ENCODE peak calls at places on chromosome 14, in seven cellular contexts. K is AG20443; E is A172; Z is activated CD8-positive, alpha-beta memory T cell treated with anti-CD3 and anti-CD28 coated beads, Interleukin-2, amount 50 U/mL, for 4 hours; B is EL; O is effector memory CD4-positive, alpha-beta T cell; X is iris pigment epithelial cell. J is an unnamed sample.

GRCh38 chr14:100419856-100420255 is 96.7 kb downstream of the SLC25A47 start:
- DNase-seq in Z (no peak), E (no peak), X (no peak), B (no peak), K (no peak), O (no peak), J (no peak)

GRCh38 chr14:72906879-72907278 is 13.0 kb upstream of the DPF3 start:
- DNase-seq in K (peak), O (no peak), Z (no peak), X (no peak), B (peak), E (peak), J (no peak)

GRCh38 chr14:26841361-26841760 is 243.5 kb upstream of the NOVA1 start:
- DNase-seq in E (no peak), O (no peak), B (no peak), K (no peak), X (peak), Z (no peak), J (no peak)

GRCh38 chr14:94470311-94470710 is 5.7 kb downstream of the SERPINA9 start:
- DNase-seq in X (no peak), E (no peak), K (no peak), O (no peak), B (no peak), Z (no peak), J (no peak)

GRCh38 chr14:103223818-103224352 is 100.6 kb downstream of the TNFAIP2 start:
- DNase-seq in K (no peak), E (no peak), X (no peak), O (no peak), Z (no peak), B (no peak), J (no peak)

GRCh38 chr14:31505411-31505810 is 17.6 kb upstream of the GPR33 start:
- DNase-seq in K (peak), O (no peak), B (peak), Z (no peak), X (peak), E (peak), J (no peak)

GRCh38 chr14:100370003-100370402 is 46.9 kb downstream of the SLC25A47 start:
- DNase-seq in X (no peak), K (no peak), B (no peak), O (no peak), E (no peak), Z (no peak), J (no peak)

GRCh38 chr14:72946491-72946890 is 20.2 kb downstream of the DCAF4 start:
- DNase-seq in O (no peak), E (peak), B (peak), K (peak), Z (no peak), X (peak), J (no peak)

GRCh38 chr14:57022608-57023007 is 212.3 kb upstream of the OTX2 start:
- DNase-seq in Z (no peak), X (no peak), E (no peak), K (no peak), B (no peak), O (no peak), J (no peak)

GRCh38 chr14:68065322-68065721 is 245.7 kb downstream of the RAD51B start:
- DNase-seq in E (no peak), Z (no peak), X (no peak), B (no peak), K (no peak), O (no peak), J (no peak)

GRCh38 chr14:72457641-72458040 is 436.3 kb downstream of the DPF3 start:
- DNase-seq in O (no peak), K (peak), B (peak), Z (no peak), E (peak), X (peak), J (no peak)

GRCh38 chr14:31690056-31690455 is 128.9 kb downstream of the NUBPL start:
- DNase-seq in E (no peak), B (no peak), K (no peak), O (no peak), X (no peak), Z (no peak), J (no peak)

GRCh38 chr14:102957222-102957621 is 34.8 kb downstream of the AMN start:
- DNase-seq in X (peak), Z (no peak), O (no peak), K (no peak), B (no peak), E (no peak), J (no peak)

GRCh38 chr14:94342334-94342934 is 19.3 kb upstream of the SERPINA6 start:
- DNase-seq in B (peak), Z (no peak), X (peak), O (no peak), E (peak), K (peak), J (no peak)

GRCh38 chr14:37443461-37443860 is 151.6 kb downstream of the FOXA1 start:
- DNase-seq in Z (no peak), O (no peak), B (peak), K (no peak), X (peak), E (no peak), J (no peak)

GRCh38 chr14:45946251-45946650 is 693.2 kb upstream of the MIS18BP1 start:
- DNase-seq in B (no peak), Z (no peak), E (no peak), O (no peak), X (no peak), K (no peak), J (no peak)

GRCh38 chr14:33738481-33738880 is 212.4 kb downstream of the EGLN3 start:
- DNase-seq in Z (no peak), E (no peak), K (no peak), B (peak), X (no peak), O (no peak), J (no peak)

GRCh38 chr14:73741876-73742519 is 27.8 kb upstream of the PNMA1 start:
- DNase-seq in K (no peak), X (no peak), E (no peak), O (no peak), Z (no peak), B (peak), J (no peak)

GRCh38 chr14:97878727-97879126 is 1081.5 kb downstream of the VRK1 start:
- DNase-seq in E (no peak), O (no peak), Z (no peak), K (no peak), B (no peak), X (no peak), J (no peak)

GRCh38 chr14:94656043-94656442 is 43.9 kb downstream of the SERPINA3 start:
- DNase-seq in Z (no peak), X (no peak), O (no peak), B (no peak), E (no peak), K (no peak), J (no peak)

GRCh38 chr14:68780358-68781160 is 12.3 kb downstream of the ZFP36L1 start:
- DNase-seq in O (peak), Z (no peak), K (peak), B (peak), X (peak), E (peak), J (peak)

GRCh38 chr14:73745571-73746539 is 31.7 kb upstream of the PNMA1 start:
- DNase-seq in X (no peak), Z (no peak), O (no peak), E (no peak), K (no peak), B (no peak), J (no peak)